ENCODE peak calls at places on chromosomes 6 and 20, in five cellular contexts. M is central memory CD8-positive, alpha-beta T cell; B is fibroblast of villous mesenchyme; L is M059J; E is activated T-cell treated with anti-CD3 and anti-CD28 coated beads, Interleukin-2, amount 50 U/mL, for 4 hours. D is an unnamed sample.

GRCh38 chr6:37779111-37779800 is 40.3 kb upstream of the ZFAND3 start:
- DNase-seq in E (no peak), M (no peak), L (peak), B (no peak), D (no peak)

GRCh38 chr20:41145821-41146620 is 8.7 kb downstream of the PLCG1 start:
- DNase-seq in B (no peak), E (no peak), M (no peak), L (no peak), D (no peak)

GRCh38 chr6:99905209-99906106 is 88.6 kb downstream of the MCHR2 start:
- DNase-seq in M (no peak), B (peak), L (peak), E (no peak), D (peak)

GRCh38 chr6:2817778-2818443 is 23.8 kb downstream of the SERPINB1 start:
- DNase-seq in L (peak), B (peak), M (no peak), E (no peak), D (peak)

GRCh38 chr6:79813854-79814477 is 133.4 kb downstream of the ELOVL4 start:
- DNase-seq in L (peak), E (peak), B (peak), M (peak), D (peak)

GRCh38 chr6:155327326-155328073 is 13.2 kb upstream of the TFB1M start:
- DNase-seq in E (peak), B (peak), M (peak), L (peak), D (peak)

GRCh38 chr20:57087705-57088104 is 178.7 kb downstream of the BMP7 start:
- DNase-seq in E (no peak), L (no peak), M (no peak), B (no peak), D (no peak)

GRCh38 chr20:40176442-40176841 is 512.6 kb downstream of the MAFB start:
- DNase-seq in M (no peak), B (no peak), E (no peak), L (no peak), D (peak)

GRCh38 chr20:53919886-53920285 is 150.5 kb downstream of the BCAS1 start:
- DNase-seq in M (no peak), L (no peak), E (no peak), B (no peak), D (no peak)

GRCh38 chr20:37161830-37162549 is 17.1 kb upstream of the RPN2 start:
- DNase-seq in B (no peak), M (no peak), L (peak), E (no peak), D (no peak)

GRCh38 chr6:64803470-64804166 is 903.4 kb downstream of the EYS start:
- DNase-seq in M (no peak), E (no peak), L (no peak), B (no peak), D (no peak)

GRCh38 chr6:105179244-105180065 is at the start of gene POPDC3:
- DNase-seq in B (no peak), E (no peak), L (no peak), M (no peak), D (peak)

GRCh38 chr20:9200620-9201019 is 131.7 kb downstream of the PLCB4 start:
- DNase-seq in M (no peak), E (no peak), B (peak), L (peak), D (peak)

GRCh38 chr20:22626501-22626900 is 42.1 kb upstream of the FOXA2 start:
- DNase-seq in M (no peak), L (no peak), E (no peak), B (no peak), D (no peak)